ENCODE peak calls at places on chromosomes 3 and 15, in four cellular contexts. One of them, this sample, is unnamed.

GRCh38 chr3:186108106-186108940 is 566 bp downstream of the ETV5 start:
- DNase-seq in A549: peak; percentile 76
- DNase-seq in MM.1S: peak; percentile 9
- DNase-seq in PC-3: peak; percentile 56
- DNase-seq in this sample: peak; percentile 95

GRCh38 chr15:71136159-71137137 is 21.2 kb downstream of the THSD4 start:
- DNase-seq in A549: peak; percentile 70
- DNase-seq in MM.1S: no peak
- DNase-seq in PC-3: peak; percentile 92
- DNase-seq in this sample: no peak

GRCh38 chr3:150733936-150734794 is 28.8 kb downstream of the SIAH2 start:
- DNase-seq in A549: no peak
- DNase-seq in MM.1S: no peak
- DNase-seq in PC-3: no peak
- DNase-seq in this sample: no peak

GRCh38 chr3:107994181-107994580 is 96.7 kb downstream of the CD47 start:
- DNase-seq in A549: no peak
- DNase-seq in MM.1S: no peak
- DNase-seq in PC-3: peak; percentile 53
- DNase-seq in this sample: peak; percentile 68

GRCh38 chr3:93910085-93910484 is 63.6 kb downstream of the PROS1 start:
- DNase-seq in A549: no peak
- DNase-seq in MM.1S: no peak
- DNase-seq in PC-3: no peak
- DNase-seq in this sample: no peak

GRCh38 chr3:18288243-18288642 is 136.9 kb downstream of the SATB1 start:
- DNase-seq in A549: no peak
- DNase-seq in MM.1S: no peak
- DNase-seq in PC-3: no peak
- DNase-seq in this sample: no peak

GRCh38 chr3:188584162-188584529 is 430.2 kb downstream of the LPP start:
- DNase-seq in A549: no peak
- DNase-seq in MM.1S: no peak
- DNase-seq in PC-3: peak; percentile 68
- DNase-seq in this sample: no peak

GRCh38 chr3:124467980-124468902 is 262.0 kb upstream of the UMPS start:
- DNase-seq in A549: peak; percentile 65
- DNase-seq in MM.1S: peak; percentile 74
- DNase-seq in PC-3: peak; percentile 80
- DNase-seq in this sample: peak; percentile 77

GRCh38 chr3:13626396-13626795 is 77.5 kb downstream of the FBLN2 start:
- DNase-seq in A549: no peak
- DNase-seq in MM.1S: no peak
- DNase-seq in PC-3: no peak
- DNase-seq in this sample: no peak

GRCh38 chr15:45099549-45100165 is 14.3 kb downstream of the DUOX2 start:
- DNase-seq in A549: no peak
- DNase-seq in MM.1S: no peak
- DNase-seq in PC-3: no peak
- DNase-seq in this sample: no peak

GRCh38 chr3:168884353-168884903 is 779.1 kb downstream of the MECOM start:
- DNase-seq in A549: no peak
- DNase-seq in MM.1S: no peak
- DNase-seq in PC-3: peak; percentile 98
- DNase-seq in this sample: no peak

GRCh38 chr15:24862726-24863521 is 91.9 kb upstream of the SNRPN start:
- DNase-seq in A549: no peak
- DNase-seq in MM.1S: no peak
- DNase-seq in PC-3: peak; percentile 39
- DNase-seq in this sample: no peak

GRCh38 chr3:194475978-194476377 is 10.8 kb downstream of the ATP13A3 start:
- DNase-seq in A549: no peak
- DNase-seq in MM.1S: no peak
- DNase-seq in PC-3: no peak
- DNase-seq in this sample: no peak

GRCh38 chr15:67126551-67127333 is 61.3 kb downstream of the SMAD3 start:
- DNase-seq in A549: no peak
- DNase-seq in MM.1S: no peak
- DNase-seq in PC-3: peak; percentile 49
- DNase-seq in this sample: no peak
- H3K4me3 ChIP-seq in A549: peak overlapping the region; percentile 37
- H3K4me3 ChIP-seq in MM.1S: no peak overlapping the region
- H3K4me3 ChIP-seq in PC-3: peak overlapping the region; percentile 60
- H3K4me3 ChIP-seq in this sample: no peak overlapping the region

DNA sequence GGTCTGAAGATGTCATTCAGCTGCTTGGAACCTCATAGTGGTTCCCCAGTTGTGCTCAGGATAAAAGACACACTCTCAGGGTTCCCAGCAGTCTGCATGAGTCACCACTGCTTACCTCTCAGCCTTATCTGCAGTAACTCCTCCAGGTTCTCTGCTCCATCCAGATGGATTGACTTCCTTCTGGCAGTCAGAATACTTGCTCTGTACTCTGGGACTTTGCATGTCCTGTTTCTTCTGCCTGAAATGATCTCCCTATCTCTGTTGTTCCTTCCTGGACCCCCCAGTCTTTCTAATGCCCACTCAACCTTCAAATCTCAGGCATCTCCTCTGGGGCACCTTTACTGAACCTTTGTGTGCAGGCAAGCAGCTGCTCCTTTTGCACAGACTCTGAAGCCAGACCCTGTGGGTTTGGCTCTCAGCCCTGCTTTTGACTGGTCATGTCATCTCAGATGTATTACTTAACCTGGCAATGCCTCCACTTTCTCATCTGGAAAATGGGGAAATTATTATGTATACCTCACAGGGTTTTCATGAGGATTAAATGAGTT is 38.4 kb downstream of the ITPR1 start:
- DNase-seq in A549: no peak
- DNase-seq in MM.1S: no peak
- DNase-seq in PC-3: peak; percentile 42
- DNase-seq in this sample: no peak
- H3K4me1 ChIP-seq in A549: no peaks in the 10 kb centered on the region
- H3K4me1 ChIP-seq in MM.1S: no peaks in the 10 kb centered on the region
- H3K4me1 ChIP-seq in PC-3: peaks cover 18% of the 10 kb centered on the region
- H3K4me1 ChIP-seq in this sample: no peaks in the 10 kb centered on the region

DNA sequence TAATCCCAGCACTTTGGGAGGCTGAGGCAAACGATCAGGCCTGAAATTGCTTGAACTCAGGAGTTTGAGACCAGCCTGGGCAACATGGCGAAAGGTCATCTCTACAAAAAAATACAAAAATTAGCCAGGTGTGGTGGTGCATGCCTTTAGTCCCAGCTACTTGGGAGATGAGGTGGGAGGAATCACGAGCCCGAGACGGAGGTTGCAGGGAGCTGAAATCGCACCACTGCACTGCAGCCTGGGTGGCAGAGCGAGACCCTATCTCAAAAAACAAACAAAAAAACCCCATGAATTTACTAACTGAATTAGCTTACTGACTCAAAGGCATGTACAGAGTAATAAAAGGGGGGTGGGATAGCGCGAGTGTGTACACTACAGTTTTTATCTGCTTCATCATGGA is 19.4 kb downstream of the ARF4 start:
- DNase-seq in A549: no peak
- DNase-seq in MM.1S: no peak
- DNase-seq in PC-3: no peak
- DNase-seq in this sample: no peak
- H3K4me2 ChIP-seq in A549: no peak overlapping the region
- H3K4me2 ChIP-seq in MM.1S: no peak overlapping the region
- H3K4me2 ChIP-seq in PC-3: no peak overlapping the region
- H3K4me2 ChIP-seq in this sample: no peak overlapping the region

GRCh38 chr3:81788044-81788443 is 26.6 kb upstream of the GBE1 start:
- DNase-seq in A549: no peak
- DNase-seq in MM.1S: no peak
- DNase-seq in PC-3: no peak
- DNase-seq in this sample: no peak
- H3K4me3 ChIP-seq in A549: no peak overlapping the region
- H3K4me3 ChIP-seq in MM.1S: no peak overlapping the region
- H3K4me3 ChIP-seq in PC-3: no peak overlapping the region
- H3K4me3 ChIP-seq in this sample: no peak overlapping the region

GRCh38 chr15:59315914-59316428 is 56.7 kb downstream of the MYO1E start:
- DNase-seq in A549: no peak
- DNase-seq in MM.1S: no peak
- DNase-seq in PC-3: peak; percentile 71
- DNase-seq in this sample: no peak
- H3K4me1 ChIP-seq in A549: peaks cover 75% of the 10 kb centered on the region
- H3K4me1 ChIP-seq in MM.1S: no peaks in the 10 kb centered on the region
- H3K4me1 ChIP-seq in PC-3: peaks cover 47% of the 10 kb centered on the region
- H3K4me1 ChIP-seq in this sample: no peaks in the 10 kb centered on the region

GRCh38 chr15:63042879-63043340 is 363 bp downstream of the TPM1 start:
- DNase-seq in A549: peak; percentile 47
- DNase-seq in MM.1S: no peak
- DNase-seq in PC-3: no peak
- DNase-seq in this sample: no peak
- H3K4me2 ChIP-seq in A549: peak overlapping the region; percentile 93
- H3K4me2 ChIP-seq in MM.1S: peak overlapping the region; percentile 33
- H3K4me2 ChIP-seq in PC-3: peak overlapping the region; percentile 99
- H3K4me2 ChIP-seq in this sample: no peak overlapping the region

GRCh38 chr3:98733055-98733777 is 29.9 kb upstream of the ST3GAL6 start:
- DNase-seq in A549: peak; percentile 44
- DNase-seq in MM.1S: peak; percentile 21
- DNase-seq in PC-3: peak; percentile 38
- DNase-seq in this sample: no peak

GRCh38 chr3:98731720-98732238 is 31.4 kb upstream of the ST3GAL6 start:
- DNase-seq in A549: no peak
- DNase-seq in MM.1S: peak; percentile 10
- DNase-seq in PC-3: no peak
- DNase-seq in this sample: no peak

GRCh38 chr3:98733778-98734281 is 29.3 kb upstream of the ST3GAL6 start:
- DNase-seq in A549: no peak
- DNase-seq in MM.1S: peak; percentile 63
- DNase-seq in PC-3: peak; percentile 38
- DNase-seq in this sample: no peak

GRCh38 chr3:98731138-98731537 is 32.0 kb upstream of the ST3GAL6 start:
- DNase-seq in A549: no peak
- DNase-seq in MM.1S: no peak
- DNase-seq in PC-3: no peak
- DNase-seq in this sample: no peak

DNA sequence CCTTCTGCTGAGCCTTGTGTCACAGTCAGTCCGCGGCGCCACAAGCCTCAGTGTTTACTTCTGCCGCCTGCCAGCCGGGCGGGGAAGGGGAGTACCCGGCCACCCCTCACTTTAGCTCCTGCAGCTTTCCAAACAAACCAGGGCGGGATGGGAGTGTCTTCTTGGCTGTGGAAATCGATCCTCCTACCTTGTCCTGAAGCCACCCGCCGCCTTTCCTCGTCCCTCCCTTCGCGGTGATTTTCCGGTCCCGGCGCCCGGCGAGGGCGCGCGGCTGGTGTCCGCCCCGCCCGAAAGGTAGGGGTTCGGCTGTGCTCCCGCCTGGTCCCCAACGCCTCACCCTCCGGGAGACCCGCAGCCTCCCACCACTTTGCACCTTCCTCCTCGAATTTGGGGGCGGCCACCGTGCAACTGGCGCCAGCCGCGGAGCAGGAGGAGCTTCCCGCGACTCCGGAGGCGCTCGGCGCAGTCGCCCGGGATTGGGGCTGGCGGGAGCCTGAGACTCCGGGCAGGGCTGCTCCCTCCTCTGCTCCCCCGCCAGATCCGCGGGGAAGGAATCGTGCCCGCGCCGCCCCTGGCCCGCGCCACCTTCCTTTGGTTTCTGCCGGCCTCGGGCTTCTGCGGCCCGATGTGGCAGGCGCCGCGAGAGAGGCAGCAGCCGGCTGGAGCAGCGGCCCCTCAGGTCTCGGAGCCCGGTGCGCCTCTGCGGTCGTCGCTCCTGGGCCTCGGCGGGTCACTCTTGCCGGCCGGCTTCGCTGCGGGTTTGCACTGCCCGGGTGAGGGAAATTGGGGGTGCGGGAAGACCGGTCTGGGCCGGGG is 30.7 kb upstream of the ST3GAL6 start:
- DNase-seq in A549: peak; percentile 55
- DNase-seq in MM.1S: peak; percentile 82
- DNase-seq in PC-3: peak; percentile 67
- DNase-seq in this sample: no peak
- H3K4me3 ChIP-seq in A549: peak overlapping the region; percentile 54
- H3K4me3 ChIP-seq in MM.1S: peak overlapping the region; percentile 93
- H3K4me3 ChIP-seq in PC-3: peak overlapping the region; percentile 96
- H3K4me3 ChIP-seq in this sample: no peak overlapping the region